ENCODE peak calls at places on chromosomes 13 and 19, in five cellular contexts. Y, I, W, U and E are unnamed samples.

GRCh38 chr13:31159306-31159705 is 2.4 kb downstream of the HSPH1 start:
- DNase-seq in W (no peak), Y (no peak), U (no peak), I (no peak), E (no peak)

GRCh38 chr19:51325161-51325979 is 13.9 kb downstream of the IGLON5 start:
- DNase-seq in Y (no peak), I (no peak), U (no peak), W (no peak), E (no peak)

GRCh38 chr13:51816604-51817254 is 12.8 kb upstream of the DHRS12 start:
- DNase-seq in U (no peak), W (peak), Y (no peak), I (no peak), E (no peak)

GRCh38 chr19:45275370-45275971 is 24.4 kb downstream of the MARK4 start:
- DNase-seq in Y (no peak), I (no peak), W (no peak), U (no peak), E (no peak)

GRCh38 chr13:49936085-49936942 is at the start of gene SPRYD7:
- DNase-seq in Y (peak), I (peak), W (peak), U (peak), E (peak)

GRCh38 chr13:24008679-24009078 is 111.4 kb upstream of the C1QTNF9B start:
- DNase-seq in Y (no peak), U (no peak), W (no peak), I (no peak), E (no peak)

GRCh38 chr19:5889288-5889971 is 14.2 kb downstream of the NDUFA11 start:
- DNase-seq in I (no peak), U (no peak), W (no peak), Y (no peak), E (no peak)

GRCh38 chr13:35621989-35622388 is 145.5 kb upstream of the MAB21L1 start:
- DNase-seq in W (no peak), I (no peak), Y (no peak), U (no peak), E (no peak)

GRCh38 chr19:11179716-11180297 is 17.5 kb downstream of the KANK2 start:
- DNase-seq in I (no peak), W (no peak), Y (no peak), U (no peak), E (no peak)

GRCh38 chr19:40223135-40223822 is 3.2 kb downstream of the CCNP start:
- DNase-seq in I (no peak), W (no peak), U (no peak), Y (peak), E (peak)

GRCh38 chr13:27177852-27178251 is 6.2 kb upstream of the USP12 start:
- DNase-seq in W (no peak), U (no peak), I (no peak), Y (peak), E (no peak)

GRCh38 chr19:12965812-12966135 is 3.6 kb upstream of the DAND5 start:
- DNase-seq in W (no peak), Y (no peak), U (no peak), I (no peak), E (no peak)
- H3K4me3 ChIP-seq in W (peak), Y (peak), U (no peak), I (peak), E (peak)

GRCh38 chr13:113610266-113610665 is 25.7 kb downstream of the TFDP1 start:
- DNase-seq in Y (no peak), U (no peak), I (no peak), W (no peak), E (no peak)
- TF ChIP-seq CTCF in Y (no peak), U (no peak), I (no peak), W (no peak), E (no peak)

DNA sequence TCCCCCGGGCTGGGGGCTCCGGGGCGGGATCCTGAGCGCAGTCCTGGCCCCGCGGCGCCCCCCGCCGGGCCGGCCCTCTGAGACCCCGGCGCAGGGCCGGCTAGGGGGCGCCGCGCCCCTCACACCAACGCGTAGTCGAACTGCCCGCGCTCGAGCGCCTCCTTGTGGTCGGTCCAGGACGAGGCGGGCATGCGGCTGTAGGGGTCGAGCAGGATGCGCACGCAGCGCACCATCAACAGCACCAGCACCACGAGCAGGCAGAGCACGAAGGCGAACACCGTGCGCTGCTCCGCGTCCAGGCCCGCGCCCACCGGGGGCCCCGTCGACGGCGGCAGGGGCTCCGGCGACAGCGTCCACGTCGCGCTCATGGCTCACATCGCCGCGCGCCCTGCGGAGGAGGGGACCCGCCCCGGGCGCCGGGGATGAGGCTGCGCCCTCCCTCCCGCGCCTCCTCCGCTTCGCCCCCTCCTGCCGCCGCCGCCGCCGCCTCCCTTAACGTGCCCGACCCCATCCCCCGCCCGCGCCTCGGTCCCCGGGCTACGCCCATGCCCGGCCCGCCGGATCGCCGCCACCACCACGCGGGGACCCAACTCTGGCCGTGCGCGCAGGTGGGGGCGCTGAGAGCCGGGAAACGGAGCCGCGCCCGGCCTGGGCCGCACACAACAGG is 631 bp downstream of the CTXN1 start:
- DNase-seq in Y (peak), I (peak), W (peak), U (no peak), E (peak)
- TF ChIP-seq POLR2AphosphoS5 in Y (peak), I (peak), W (peak), U (peak), E (no peak)

GRCh38 chr13:73334459-73334858 is 275.7 kb downstream of the KLF5 start:
- DNase-seq in Y (no peak), I (no peak), W (no peak), U (no peak), E (no peak)
- H3K4me3 ChIP-seq in Y (no peak), I (no peak), W (no peak), U (no peak), E (no peak)